ENCODE peak calls at places on chromosomes 3 and 15, in seven cellular contexts. One of them, this sample, is unnamed.

GRCh38 chr3:142931222-142931621 is 32.3 kb downstream of the PAQR9 start:
- DNase-seq in upper lobe of right lung: no peak
- DNase-seq in pancreas: no peak
- DNase-seq in tibial nerve: no peak
- DNase-seq in GM12865: peak; percentile 59
- DNase-seq in left ventricle myocardium inferior: no peak
- DNase-seq in dorsolateral prefrontal cortex: no peak
- DNase-seq in this sample: no peak

GRCh38 chr3:105691053-105691452 is 177.8 kb downstream of the CBLB start:
- DNase-seq in dorsolateral prefrontal cortex: no peak
- DNase-seq in tibial nerve: no peak
- DNase-seq in upper lobe of right lung: no peak
- DNase-seq in GM12865: no peak
- DNase-seq in pancreas: no peak
- DNase-seq in left ventricle myocardium inferior: no peak
- DNase-seq in this sample: no peak

GRCh38 chr3:154954750-154955149 is 125.4 kb upstream of the MME start:
- DNase-seq in pancreas: no peak
- DNase-seq in left ventricle myocardium inferior: no peak
- DNase-seq in GM12865: peak; percentile 12
- DNase-seq in tibial nerve: no peak
- DNase-seq in upper lobe of right lung: no peak
- DNase-seq in dorsolateral prefrontal cortex: no peak
- DNase-seq in this sample: no peak

GRCh38 chr3:15667484-15667883 is 65.9 kb downstream of the BTD start:
- DNase-seq in upper lobe of right lung: no peak
- DNase-seq in GM12865: peak; percentile 44
- DNase-seq in left ventricle myocardium inferior: no peak
- DNase-seq in tibial nerve: no peak
- DNase-seq in dorsolateral prefrontal cortex: no peak
- DNase-seq in pancreas: no peak
- DNase-seq in this sample: no peak

GRCh38 chr15:85730001-85730820 is 64.5 kb downstream of the KLHL25 start:
- DNase-seq in pancreas: no peak
- DNase-seq in upper lobe of right lung: no peak
- DNase-seq in GM12865: peak; percentile 72
- DNase-seq in dorsolateral prefrontal cortex: no peak
- DNase-seq in left ventricle myocardium inferior: no peak
- DNase-seq in tibial nerve: no peak
- DNase-seq in this sample: peak; percentile 71

GRCh38 chr3:50580683-50581458 is 11.5 kb downstream of the HEMK1 start:
- DNase-seq in GM12865: no peak
- DNase-seq in tibial nerve: no peak
- DNase-seq in left ventricle myocardium inferior: no peak
- DNase-seq in upper lobe of right lung: no peak
- DNase-seq in pancreas: no peak
- DNase-seq in dorsolateral prefrontal cortex: no peak
- DNase-seq in this sample: no peak

GRCh38 chr3:100455841-100456550 is 36.4 kb upstream of the TMEM45A start:
- DNase-seq in left ventricle myocardium inferior: no peak
- DNase-seq in dorsolateral prefrontal cortex: no peak
- DNase-seq in tibial nerve: no peak
- DNase-seq in upper lobe of right lung: no peak
- DNase-seq in pancreas: no peak
- DNase-seq in GM12865: no peak
- DNase-seq in this sample: no peak

GRCh38 chr3:56131976-56132590 is 336.2 kb downstream of the ERC2 start:
- DNase-seq in pancreas: no peak
- DNase-seq in tibial nerve: no peak
- DNase-seq in dorsolateral prefrontal cortex: no peak
- DNase-seq in left ventricle myocardium inferior: no peak
- DNase-seq in GM12865: no peak
- DNase-seq in upper lobe of right lung: no peak
- DNase-seq in this sample: no peak

GRCh38 chr3:62950227-62950626 is 75.0 kb upstream of the CADPS start:
- DNase-seq in pancreas: no peak
- DNase-seq in GM12865: no peak
- DNase-seq in dorsolateral prefrontal cortex: no peak
- DNase-seq in upper lobe of right lung: no peak
- DNase-seq in tibial nerve: no peak
- DNase-seq in left ventricle myocardium inferior: no peak
- DNase-seq in this sample: no peak

GRCh38 chr3:20646425-20646824 is 460.4 kb upstream of the SGO1 start:
- DNase-seq in GM12865: no peak
- DNase-seq in tibial nerve: no peak
- DNase-seq in dorsolateral prefrontal cortex: no peak
- DNase-seq in pancreas: no peak
- DNase-seq in upper lobe of right lung: no peak
- DNase-seq in left ventricle myocardium inferior: no peak
- DNase-seq in this sample: no peak

GRCh38 chr3:172159962-172160538 is 120.7 kb downstream of the FNDC3B start:
- DNase-seq in GM12865: no peak
- DNase-seq in dorsolateral prefrontal cortex: no peak
- DNase-seq in tibial nerve: peak; percentile 42
- DNase-seq in pancreas: peak; percentile 44
- DNase-seq in upper lobe of right lung: no peak
- DNase-seq in left ventricle myocardium inferior: no peak
- DNase-seq in this sample: no peak
- TF ChIP-seq CTCF in GM12865: no peak
- TF ChIP-seq CTCF in dorsolateral prefrontal cortex: no peak
- TF ChIP-seq CTCF in tibial nerve: no peak
- TF ChIP-seq CTCF in pancreas: no peak
- TF ChIP-seq CTCF in upper lobe of right lung: no peak
- TF ChIP-seq CTCF in left ventricle myocardium inferior: no peak
- TF ChIP-seq CTCF in this sample: no peak

GRCh38 chr3:17039579-17039978 is 154.8 kb downstream of the PLCL2 start:
- DNase-seq in upper lobe of right lung: no peak
- DNase-seq in tibial nerve: no peak
- DNase-seq in left ventricle myocardium inferior: no peak
- DNase-seq in GM12865: no peak
- DNase-seq in pancreas: no peak
- DNase-seq in dorsolateral prefrontal cortex: no peak
- DNase-seq in this sample: no peak
- TF ChIP-seq CTCF in upper lobe of right lung: no peak
- TF ChIP-seq CTCF in tibial nerve: no peak
- TF ChIP-seq CTCF in left ventricle myocardium inferior: no peak
- TF ChIP-seq CTCF in GM12865: no peak
- TF ChIP-seq CTCF in pancreas: no peak
- TF ChIP-seq CTCF in dorsolateral prefrontal cortex: no peak
- TF ChIP-seq CTCF in this sample: no peak

DNA sequence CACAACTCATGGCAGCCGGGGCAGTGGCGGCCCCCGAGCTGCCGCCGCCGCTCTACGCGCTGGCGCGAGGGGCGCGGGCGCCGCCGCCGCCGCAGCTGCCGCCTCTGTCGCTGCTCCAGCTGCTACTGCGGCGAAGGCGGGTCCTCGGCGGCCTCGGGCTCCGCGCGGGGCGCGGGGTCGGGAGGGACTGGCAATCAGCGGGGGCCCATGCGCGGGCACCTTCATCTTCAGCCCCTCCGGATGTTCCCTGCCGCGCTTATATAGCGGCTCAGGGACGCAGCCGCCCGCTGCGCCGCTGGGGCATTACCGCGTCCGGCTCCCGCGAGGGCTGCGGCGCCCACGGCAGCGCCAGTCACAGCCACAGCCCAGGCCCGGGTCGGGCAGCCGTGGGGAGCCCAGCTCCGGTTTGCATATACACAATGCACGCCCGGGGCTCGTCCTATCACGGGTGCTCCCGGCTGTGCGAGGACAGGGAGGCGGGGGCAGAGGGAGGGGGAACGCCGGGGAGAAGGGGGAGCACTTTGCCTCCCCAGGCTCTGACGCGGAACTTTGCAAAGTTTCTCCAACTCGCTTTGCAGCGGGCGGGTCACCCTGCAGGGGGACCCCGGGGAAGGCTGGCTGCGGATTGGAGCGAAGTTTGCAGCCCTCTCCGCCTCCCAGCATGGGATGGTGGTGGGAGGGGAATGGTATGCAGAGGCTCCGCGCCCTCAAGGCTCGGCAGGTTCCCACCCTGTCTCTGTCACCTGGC is at the start of gene VGLL3:
- DNase-seq in left ventricle myocardium inferior: peak; percentile 63
- DNase-seq in dorsolateral prefrontal cortex: no peak
- DNase-seq in GM12865: no peak
- DNase-seq in pancreas: peak; percentile 70
- DNase-seq in upper lobe of right lung: peak; percentile 84
- DNase-seq in tibial nerve: peak; percentile 70
- DNase-seq in this sample: peak; percentile 31
- TF ChIP-seq CTCF in left ventricle myocardium inferior: peak; percentile 21
- TF ChIP-seq CTCF in dorsolateral prefrontal cortex: no peak
- TF ChIP-seq CTCF in GM12865: no peak
- TF ChIP-seq CTCF in pancreas: peak; percentile 9
- TF ChIP-seq CTCF in upper lobe of right lung: no peak
- TF ChIP-seq CTCF in tibial nerve: peak; percentile 33
- TF ChIP-seq CTCF in this sample: no peak

GRCh38 chr3:8742921-8743605 is 9.5 kb downstream of the CAV3 start:
- DNase-seq in upper lobe of right lung: no peak
- DNase-seq in tibial nerve: no peak
- DNase-seq in pancreas: no peak
- DNase-seq in GM12865: no peak
- DNase-seq in dorsolateral prefrontal cortex: no peak
- DNase-seq in left ventricle myocardium inferior: no peak
- DNase-seq in this sample: no peak
- TF ChIP-seq CTCF in upper lobe of right lung: no peak
- TF ChIP-seq CTCF in tibial nerve: no peak
- TF ChIP-seq CTCF in pancreas: no peak
- TF ChIP-seq CTCF in GM12865: no peak
- TF ChIP-seq CTCF in dorsolateral prefrontal cortex: no peak
- TF ChIP-seq CTCF in left ventricle myocardium inferior: no peak
- TF ChIP-seq CTCF in this sample: no peak

This sample was measured in GM20000.